ENCODE peak calls at places on chromosome 4, in seven cellular contexts. S is coronary artery; F is stimulated activated CD4-positive, alpha-beta T cell treated with anti-CD3 and anti-CD28 coated beads, Interleukin-1b, Interleukin-23, amount 100 ng/mL, for 1 hour; X is fibroblast of the aortic adventitia; U is prostate gland; J is NCI-H774; I is GM03348. E is an unnamed sample.

GRCh38 chr4:154526151-154526550 is 24.0 kb downstream of the PLRG1 start:
- DNase-seq in S (no peak), F (no peak), X (no peak), U (no peak), J (no peak), I (no peak), E (no peak)

GRCh38 chr4:18533262-18533775 is 511.8 kb upstream of the LCORL start:
- DNase-seq in S (no peak), F (no peak), X (no peak), U (no peak), J (no peak), I (no peak), E (no peak)

GRCh38 chr4:184544711-184545409 is 70.5 kb upstream of the IRF2 start:
- DNase-seq in S (no peak), F (no peak), X (no peak), U (no peak), J (no peak), I (no peak), E (no peak)

GRCh38 chr4:124415206-124415605 is 297.3 kb downstream of the ANKRD50 start:
- DNase-seq in S (no peak), F (no peak), X (peak; percentile 65), U (no peak), J (no peak), I (no peak), E (no peak)

GRCh38 chr4:185644408-185644807 is 109.1 kb upstream of the PDLIM3 start:
- DNase-seq in S (no peak), F (no peak), X (no peak), U (no peak), J (no peak), I (no peak), E (no peak)

GRCh38 chr4:4306920-4307319 is 16.9 kb downstream of the ZBTB49 start:
- DNase-seq in S (no peak), F (no peak), X (no peak), U (no peak), J (no peak), I (no peak), E (no peak)

GRCh38 chr4:100095729-100096595 is 94.3 kb downstream of the DDIT4L start:
- DNase-seq in S (no peak), F (peak; percentile 13), X (peak; percentile 79), U (peak; percentile 48), J (no peak), I (peak; percentile 77), E (no peak)

GRCh38 chr4:8394125-8394524 is 46.4 kb downstream of the ACOX3 start:
- DNase-seq in S (no peak), F (no peak), X (peak; percentile 81), U (peak; percentile 60), J (no peak), I (peak; percentile 75), E (no peak)

GRCh38 chr4:2135083-2135482 is 76.0 kb downstream of the NAT8L start:
- DNase-seq in S (no peak), F (no peak), X (peak; percentile 22), U (no peak), J (no peak), I (peak; percentile 33), E (no peak)

GRCh38 chr4:139641218-139641617 is 24.4 kb upstream of the MGST2 start:
- DNase-seq in S (no peak), F (no peak), X (peak; percentile 58), U (no peak), J (no peak), I (peak; percentile 63), E (no peak)

GRCh38 chr4:121555315-121556107 is 141.3 kb downstream of the ANXA5 start:
- DNase-seq in S (no peak), F (no peak), X (peak; percentile 54), U (no peak), J (no peak), I (peak; percentile 10), E (no peak)

GRCh38 chr4:168844261-168845039 is 165.6 kb downstream of the CBR4 start:
- DNase-seq in S (no peak), F (no peak), X (peak; percentile 33), U (no peak), J (no peak), I (no peak), E (no peak)

GRCh38 chr4:71126719-71127118 is 133.3 kb downstream of the DCK start:
- DNase-seq in S (no peak), F (no peak), X (peak; percentile 86), U (no peak), J (no peak), I (peak; percentile 41), E (no peak)

GRCh38 chr4:94506822-94507221 is 55.1 kb downstream of the PDLIM5 start:
- DNase-seq in S (no peak), F (no peak), X (no peak), U (no peak), J (no peak), I (no peak), E (no peak)

GRCh38 chr4:183499389-183499788 is 5.5 kb upstream of the ING2 start:
- DNase-seq in S (no peak), F (no peak), X (no peak), U (no peak), J (peak; percentile 38), I (no peak), E (no peak)

GRCh38 chr4:183348706-183349659 is 26.8 kb upstream of the CLDN24 start:
- DNase-seq in S (no peak), F (no peak), X (peak; percentile 75), U (no peak), J (no peak), I (peak; percentile 81), E (no peak)

GRCh38 chr4:17584502-17585213 is 7.7 kb downstream of the LAP3 start:
- DNase-seq in S (no peak), F (no peak), X (no peak), U (no peak), J (no peak), I (no peak), E (no peak)

GRCh38 chr4:141346144-141346543 is 125.4 kb downstream of the ZNF330 start:
- DNase-seq in S (no peak), F (no peak), X (peak; percentile 80), U (no peak), J (peak; percentile 2), I (peak; percentile 75), E (no peak)

GRCh38 chr4:36351082-36351666 is 69.8 kb downstream of the DTHD1 start:
- DNase-seq in S (no peak), F (peak; percentile 53), X (peak; percentile 14), U (peak; percentile 45), J (peak; percentile 52), I (peak; percentile 29), E (no peak)

GRCh38 chr4:15672096-15672495 is 9.5 kb upstream of the FAM200B start:
- DNase-seq in S (no peak), F (no peak), X (no peak), U (no peak), J (no peak), I (no peak), E (no peak)

GRCh38 chr4:82618321-82618720 is 56.5 kb upstream of the TMEM150C start:
- DNase-seq in S (no peak), F (no peak), X (peak; percentile 75), U (no peak), J (no peak), I (peak; percentile 52), E (no peak)

GRCh38 chr4:76072760-76073159 is 1.7 kb upstream of the ART3 start:
- DNase-seq in S (no peak), F (no peak), X (no peak), U (no peak), J (no peak), I (no peak), E (no peak)

GRCh38 chr4:183118141-183118540 is 19.1 kb downstream of the WWC2 start:
- DNase-seq in S (no peak), F (no peak), X (no peak), U (no peak), J (no peak), I (no peak), E (no peak)

GRCh38 chr4:42673084-42673429 is 16.2 kb upstream of the ATP8A1 start:
- DNase-seq in S (no peak), F (no peak), X (peak; percentile 81), U (no peak), J (no peak), I (no peak), E (no peak)